ENCODE peak calls at places on chromosomes 7 and 10, in five cellular contexts. One of them, this sample, is unnamed.

GRCh38 chr10:71718165-71718678 is 1.4 kb downstream of the C10orf105 start:
- DNase-seq in activated CD8-positive, alpha-beta memory T cell treated with anti-CD3 and anti-CD28 coated beads, Interleukin-2, amount 50 U/mL, for 48 hours: no peak
- DNase-seq in stimulated activated CD8-positive, alpha-beta memory T cell treated with anti-CD3 and anti-CD28 coated beads, Interleukin-2, amount 100 ng/mL, for 1 hour: no peak
- DNase-seq in prostate gland: no peak
- DNase-seq in hippocampal formation: no peak
- DNase-seq in this sample: no peak

GRCh38 chr7:2478800-2479199 is 2.6 kb upstream of the GRIFIN start:
- DNase-seq in prostate gland: peak
- DNase-seq in stimulated activated CD8-positive, alpha-beta memory T cell treated with anti-CD3 and anti-CD28 coated beads, Interleukin-2, amount 100 ng/mL, for 1 hour: no peak
- DNase-seq in hippocampal formation: no peak
- DNase-seq in activated CD8-positive, alpha-beta memory T cell treated with anti-CD3 and anti-CD28 coated beads, Interleukin-2, amount 50 U/mL, for 48 hours: no peak
- DNase-seq in this sample: no peak

GRCh38 chr7:45384499-45384898 is 189.7 kb upstream of the ADCY1 start:
- DNase-seq in stimulated activated CD8-positive, alpha-beta memory T cell treated with anti-CD3 and anti-CD28 coated beads, Interleukin-2, amount 100 ng/mL, for 1 hour: no peak
- DNase-seq in activated CD8-positive, alpha-beta memory T cell treated with anti-CD3 and anti-CD28 coated beads, Interleukin-2, amount 50 U/mL, for 48 hours: no peak
- DNase-seq in prostate gland: no peak
- DNase-seq in hippocampal formation: no peak
- DNase-seq in this sample: no peak

GRCh38 chr7:90216080-90216674 is 4.6 kb downstream of the STEAP2 start:
- DNase-seq in prostate gland: no peak
- DNase-seq in activated CD8-positive, alpha-beta memory T cell treated with anti-CD3 and anti-CD28 coated beads, Interleukin-2, amount 50 U/mL, for 48 hours: no peak
- DNase-seq in hippocampal formation: no peak
- DNase-seq in stimulated activated CD8-positive, alpha-beta memory T cell treated with anti-CD3 and anti-CD28 coated beads, Interleukin-2, amount 100 ng/mL, for 1 hour: no peak
- DNase-seq in this sample: no peak

GRCh38 chr7:2921748-2922147 is 77.6 kb upstream of the GNA12 start:
- DNase-seq in prostate gland: no peak
- DNase-seq in activated CD8-positive, alpha-beta memory T cell treated with anti-CD3 and anti-CD28 coated beads, Interleukin-2, amount 50 U/mL, for 48 hours: no peak
- DNase-seq in hippocampal formation: no peak
- DNase-seq in stimulated activated CD8-positive, alpha-beta memory T cell treated with anti-CD3 and anti-CD28 coated beads, Interleukin-2, amount 100 ng/mL, for 1 hour: no peak
- DNase-seq in this sample: no peak

GRCh38 chr10:132614431-132615341 is 77.1 kb downstream of the INPP5A start:
- DNase-seq in stimulated activated CD8-positive, alpha-beta memory T cell treated with anti-CD3 and anti-CD28 coated beads, Interleukin-2, amount 100 ng/mL, for 1 hour: no peak
- DNase-seq in activated CD8-positive, alpha-beta memory T cell treated with anti-CD3 and anti-CD28 coated beads, Interleukin-2, amount 50 U/mL, for 48 hours: no peak
- DNase-seq in hippocampal formation: no peak
- DNase-seq in prostate gland: no peak
- DNase-seq in this sample: no peak

GRCh38 chr7:115805458-115805857 is 225.1 kb downstream of the TFEC start:
- DNase-seq in stimulated activated CD8-positive, alpha-beta memory T cell treated with anti-CD3 and anti-CD28 coated beads, Interleukin-2, amount 100 ng/mL, for 1 hour: no peak
- DNase-seq in prostate gland: no peak
- DNase-seq in activated CD8-positive, alpha-beta memory T cell treated with anti-CD3 and anti-CD28 coated beads, Interleukin-2, amount 50 U/mL, for 48 hours: no peak
- DNase-seq in hippocampal formation: no peak
- DNase-seq in this sample: no peak

GRCh38 chr7:134645935-134646334 is 718 bp upstream of the BPGM start:
- DNase-seq in activated CD8-positive, alpha-beta memory T cell treated with anti-CD3 and anti-CD28 coated beads, Interleukin-2, amount 50 U/mL, for 48 hours: no peak
- DNase-seq in stimulated activated CD8-positive, alpha-beta memory T cell treated with anti-CD3 and anti-CD28 coated beads, Interleukin-2, amount 100 ng/mL, for 1 hour: no peak
- DNase-seq in prostate gland: no peak
- DNase-seq in hippocampal formation: no peak
- DNase-seq in this sample: peak

GRCh38 chr10:59019603-59020002 is 156.8 kb upstream of the PHYHIPL start:
- DNase-seq in stimulated activated CD8-positive, alpha-beta memory T cell treated with anti-CD3 and anti-CD28 coated beads, Interleukin-2, amount 100 ng/mL, for 1 hour: no peak
- DNase-seq in activated CD8-positive, alpha-beta memory T cell treated with anti-CD3 and anti-CD28 coated beads, Interleukin-2, amount 50 U/mL, for 48 hours: no peak
- DNase-seq in hippocampal formation: peak
- DNase-seq in prostate gland: no peak
- DNase-seq in this sample: no peak

GRCh38 chr10:52755297-52756062 is 17.1 kb downstream of the MBL2 start:
- DNase-seq in prostate gland: no peak
- DNase-seq in activated CD8-positive, alpha-beta memory T cell treated with anti-CD3 and anti-CD28 coated beads, Interleukin-2, amount 50 U/mL, for 48 hours: no peak
- DNase-seq in hippocampal formation: no peak
- DNase-seq in stimulated activated CD8-positive, alpha-beta memory T cell treated with anti-CD3 and anti-CD28 coated beads, Interleukin-2, amount 100 ng/mL, for 1 hour: no peak
- DNase-seq in this sample: no peak

GRCh38 chr7:66920256-66920655 is 769 bp upstream of the TMEM248 start:
- DNase-seq in hippocampal formation: no peak
- DNase-seq in prostate gland: no peak
- DNase-seq in stimulated activated CD8-positive, alpha-beta memory T cell treated with anti-CD3 and anti-CD28 coated beads, Interleukin-2, amount 100 ng/mL, for 1 hour: no peak
- DNase-seq in activated CD8-positive, alpha-beta memory T cell treated with anti-CD3 and anti-CD28 coated beads, Interleukin-2, amount 50 U/mL, for 48 hours: no peak
- DNase-seq in this sample: no peak

GRCh38 chr10:64090865-64091264 is 569.7 kb downstream of the REEP3 start:
- DNase-seq in stimulated activated CD8-positive, alpha-beta memory T cell treated with anti-CD3 and anti-CD28 coated beads, Interleukin-2, amount 100 ng/mL, for 1 hour: no peak
- DNase-seq in hippocampal formation: no peak
- DNase-seq in prostate gland: no peak
- DNase-seq in activated CD8-positive, alpha-beta memory T cell treated with anti-CD3 and anti-CD28 coated beads, Interleukin-2, amount 50 U/mL, for 48 hours: no peak
- DNase-seq in this sample: peak

GRCh38 chr7:132518102-132518838 is 58.0 kb downstream of the PLXNA4 start:
- DNase-seq in hippocampal formation: no peak
- DNase-seq in stimulated activated CD8-positive, alpha-beta memory T cell treated with anti-CD3 and anti-CD28 coated beads, Interleukin-2, amount 100 ng/mL, for 1 hour: no peak
- DNase-seq in activated CD8-positive, alpha-beta memory T cell treated with anti-CD3 and anti-CD28 coated beads, Interleukin-2, amount 50 U/mL, for 48 hours: no peak
- DNase-seq in prostate gland: no peak
- DNase-seq in this sample: no peak

GRCh38 chr7:501526-501925 is 18.1 kb downstream of the PDGFA start:
- DNase-seq in hippocampal formation: no peak
- DNase-seq in stimulated activated CD8-positive, alpha-beta memory T cell treated with anti-CD3 and anti-CD28 coated beads, Interleukin-2, amount 100 ng/mL, for 1 hour: no peak
- DNase-seq in prostate gland: no peak
- DNase-seq in activated CD8-positive, alpha-beta memory T cell treated with anti-CD3 and anti-CD28 coated beads, Interleukin-2, amount 50 U/mL, for 48 hours: no peak
- DNase-seq in this sample: no peak

GRCh38 chr7:94133460-94133859 is 129.3 kb upstream of the BET1 start:
- DNase-seq in prostate gland: no peak
- DNase-seq in stimulated activated CD8-positive, alpha-beta memory T cell treated with anti-CD3 and anti-CD28 coated beads, Interleukin-2, amount 100 ng/mL, for 1 hour: no peak
- DNase-seq in hippocampal formation: no peak
- DNase-seq in activated CD8-positive, alpha-beta memory T cell treated with anti-CD3 and anti-CD28 coated beads, Interleukin-2, amount 50 U/mL, for 48 hours: no peak
- DNase-seq in this sample: no peak

GRCh38 chr10:99654791-99655190 is 4.5 kb upstream of the ENTPD7 start:
- DNase-seq in hippocampal formation: no peak
- DNase-seq in stimulated activated CD8-positive, alpha-beta memory T cell treated with anti-CD3 and anti-CD28 coated beads, Interleukin-2, amount 100 ng/mL, for 1 hour: no peak
- DNase-seq in activated CD8-positive, alpha-beta memory T cell treated with anti-CD3 and anti-CD28 coated beads, Interleukin-2, amount 50 U/mL, for 48 hours: no peak
- DNase-seq in prostate gland: peak
- DNase-seq in this sample: no peak

This sample was measured in thyroid gland.